ENCODE peak calls at places on chromosomes 2 and 18, in eight cellular contexts. One of them, this sample, is unnamed.

GRCh38 chr2:232134939-232135338 is 173.4 kb downstream of the DIS3L2 start:
- DNase-seq in GM23248: no peak
- DNase-seq in germinal center: no peak
- DNase-seq in hypothalamus: no peak
- DNase-seq in substantia nigra: no peak
- DNase-seq in posterior cingulate gyrus: no peak
- DNase-seq in GM03348: no peak
- DNase-seq in RCC 7860: no peak
- DNase-seq in this sample: no peak

GRCh38 chr2:55880416-55881143 is 43.0 kb downstream of the EFEMP1 start:
- DNase-seq in GM23248: no peak
- DNase-seq in germinal center: no peak
- DNase-seq in hypothalamus: no peak
- DNase-seq in substantia nigra: no peak
- DNase-seq in posterior cingulate gyrus: no peak
- DNase-seq in GM03348: no peak
- DNase-seq in RCC 7860: no peak
- DNase-seq in this sample: no peak

GRCh38 chr2:237631029-237631785 is 3.8 kb downstream of the LRRFIP1 start:
- DNase-seq in GM23248: peak
- DNase-seq in germinal center: no peak
- DNase-seq in hypothalamus: no peak
- DNase-seq in substantia nigra: no peak
- DNase-seq in posterior cingulate gyrus: peak
- DNase-seq in GM03348: no peak
- DNase-seq in RCC 7860: peak
- DNase-seq in this sample: no peak

GRCh38 chr18:48106976-48107781 is 176.7 kb upstream of the SMAD2 start:
- DNase-seq in GM23248: peak
- DNase-seq in germinal center: no peak
- DNase-seq in hypothalamus: no peak
- DNase-seq in substantia nigra: no peak
- DNase-seq in posterior cingulate gyrus: no peak
- DNase-seq in GM03348: no peak
- DNase-seq in RCC 7860: no peak
- DNase-seq in this sample: no peak

GRCh38 chr2:233203060-233203459 is 48.4 kb upstream of the ATG16L1 start:
- DNase-seq in GM23248: no peak
- DNase-seq in germinal center: no peak
- DNase-seq in hypothalamus: no peak
- DNase-seq in substantia nigra: no peak
- DNase-seq in posterior cingulate gyrus: peak
- DNase-seq in GM03348: no peak
- DNase-seq in RCC 7860: no peak
- DNase-seq in this sample: no peak

GRCh38 chr18:832085-832681 is 20.1 kb upstream of the YES1 start:
- DNase-seq in GM23248: no peak
- DNase-seq in germinal center: no peak
- DNase-seq in hypothalamus: no peak
- DNase-seq in substantia nigra: no peak
- DNase-seq in posterior cingulate gyrus: no peak
- DNase-seq in GM03348: no peak
- DNase-seq in RCC 7860: no peak
- DNase-seq in this sample: no peak

GRCh38 chr2:45068643-45069140 is 59.4 kb upstream of the SIX2 start:
- DNase-seq in GM23248: peak
- DNase-seq in germinal center: no peak
- DNase-seq in hypothalamus: no peak
- DNase-seq in substantia nigra: no peak
- DNase-seq in posterior cingulate gyrus: no peak
- DNase-seq in GM03348: no peak
- DNase-seq in RCC 7860: no peak
- DNase-seq in this sample: no peak

GRCh38 chr2:106197878-106198277 is 3.8 kb upstream of the UXS1 start:
- DNase-seq in GM23248: peak
- DNase-seq in germinal center: no peak
- DNase-seq in hypothalamus: no peak
- DNase-seq in substantia nigra: no peak
- DNase-seq in posterior cingulate gyrus: no peak
- DNase-seq in GM03348: peak
- DNase-seq in RCC 7860: peak
- DNase-seq in this sample: peak

GRCh38 chr2:7427293-7428060 is 510.3 kb downstream of the RNF144A start:
- DNase-seq in GM23248: peak
- DNase-seq in germinal center: peak
- DNase-seq in hypothalamus: no peak
- DNase-seq in substantia nigra: no peak
- DNase-seq in posterior cingulate gyrus: no peak
- DNase-seq in GM03348: peak
- DNase-seq in RCC 7860: peak
- DNase-seq in this sample: peak

GRCh38 chr2:101113441-101114267 is 37.5 kb downstream of the TBC1D8 start:
- DNase-seq in GM23248: peak
- DNase-seq in germinal center: no peak
- DNase-seq in hypothalamus: no peak
- DNase-seq in substantia nigra: no peak
- DNase-seq in posterior cingulate gyrus: no peak
- DNase-seq in GM03348: peak
- DNase-seq in RCC 7860: no peak
- DNase-seq in this sample: peak

GRCh38 chr2:32719933-32720716 is 92.3 kb downstream of the TTC27 start:
- DNase-seq in GM23248: no peak
- DNase-seq in germinal center: no peak
- DNase-seq in hypothalamus: no peak
- DNase-seq in substantia nigra: no peak
- DNase-seq in posterior cingulate gyrus: no peak
- DNase-seq in GM03348: no peak
- DNase-seq in RCC 7860: no peak
- DNase-seq in this sample: no peak

GRCh38 chr2:142989276-142990204 is 112.1 kb downstream of the KYNU start:
- DNase-seq in GM23248: peak
- DNase-seq in germinal center: peak
- DNase-seq in hypothalamus: no peak
- DNase-seq in substantia nigra: no peak
- DNase-seq in posterior cingulate gyrus: no peak
- DNase-seq in GM03348: peak
- DNase-seq in RCC 7860: peak
- DNase-seq in this sample: peak

GRCh38 chr2:54409752-54410151 is 46.4 kb upstream of the SPTBN1 start:
- DNase-seq in GM23248: no peak
- DNase-seq in germinal center: no peak
- DNase-seq in hypothalamus: peak
- DNase-seq in substantia nigra: peak
- DNase-seq in posterior cingulate gyrus: peak
- DNase-seq in GM03348: no peak
- DNase-seq in RCC 7860: no peak
- DNase-seq in this sample: no peak

GRCh38 chr18:10439898-10440297 is 14.5 kb upstream of the APCDD1 start:
- DNase-seq in GM23248: no peak
- DNase-seq in germinal center: no peak
- DNase-seq in hypothalamus: no peak
- DNase-seq in substantia nigra: no peak
- DNase-seq in posterior cingulate gyrus: no peak
- DNase-seq in GM03348: no peak
- DNase-seq in RCC 7860: no peak
- DNase-seq in this sample: no peak

GRCh38 chr2:230678451-230678850 is 34.2 kb upstream of the CAB39 start:
- DNase-seq in GM23248: no peak
- DNase-seq in germinal center: no peak
- DNase-seq in hypothalamus: no peak
- DNase-seq in substantia nigra: no peak
- DNase-seq in posterior cingulate gyrus: no peak
- DNase-seq in GM03348: no peak
- DNase-seq in RCC 7860: no peak
- DNase-seq in this sample: no peak

GRCh38 chr2:88069117-88069516 is 1.5 kb downstream of the SMYD1 start:
- DNase-seq in GM23248: no peak
- DNase-seq in germinal center: no peak
- DNase-seq in hypothalamus: no peak
- DNase-seq in substantia nigra: no peak
- DNase-seq in posterior cingulate gyrus: no peak
- DNase-seq in GM03348: no peak
- DNase-seq in RCC 7860: no peak
- DNase-seq in this sample: no peak

GRCh38 chr2:238863231-238863630 is 15.3 kb downstream of the TWIST2 start:
- DNase-seq in GM23248: peak
- DNase-seq in germinal center: no peak
- DNase-seq in hypothalamus: no peak
- DNase-seq in substantia nigra: no peak
- DNase-seq in posterior cingulate gyrus: no peak
- DNase-seq in GM03348: no peak
- DNase-seq in RCC 7860: no peak
- DNase-seq in this sample: peak

GRCh38 chr2:95287336-95287735 is 9.8 kb upstream of the KCNIP3 start:
- DNase-seq in GM23248: no peak
- DNase-seq in germinal center: no peak
- DNase-seq in hypothalamus: no peak
- DNase-seq in substantia nigra: no peak
- DNase-seq in posterior cingulate gyrus: no peak
- DNase-seq in GM03348: no peak
- DNase-seq in RCC 7860: no peak
- DNase-seq in this sample: no peak

GRCh38 chr2:74530239-74531161 is 767 bp downstream of the HTRA2 start:
- DNase-seq in GM23248: peak
- DNase-seq in germinal center: peak
- DNase-seq in hypothalamus: peak
- DNase-seq in substantia nigra: peak
- DNase-seq in posterior cingulate gyrus: peak
- DNase-seq in GM03348: peak
- DNase-seq in RCC 7860: no peak
- DNase-seq in this sample: peak

GRCh38 chr2:240480834-240481623 is 45.6 kb downstream of the GPC1 start:
- DNase-seq in GM23248: no peak
- DNase-seq in germinal center: no peak
- DNase-seq in hypothalamus: no peak
- DNase-seq in substantia nigra: no peak
- DNase-seq in posterior cingulate gyrus: peak
- DNase-seq in GM03348: no peak
- DNase-seq in RCC 7860: no peak
- DNase-seq in this sample: no peak

GRCh38 chr2:215619989-215620388 is 184.1 kb upstream of the FN1 start:
- DNase-seq in GM23248: peak
- DNase-seq in germinal center: no peak
- DNase-seq in hypothalamus: no peak
- DNase-seq in substantia nigra: no peak
- DNase-seq in posterior cingulate gyrus: peak
- DNase-seq in GM03348: no peak
- DNase-seq in RCC 7860: no peak
- DNase-seq in this sample: no peak

GRCh38 chr18:6885992-6886823 is 156.7 kb downstream of the ARHGAP28 start:
- DNase-seq in GM23248: peak
- DNase-seq in germinal center: peak
- DNase-seq in hypothalamus: peak
- DNase-seq in substantia nigra: peak
- DNase-seq in posterior cingulate gyrus: no peak
- DNase-seq in GM03348: peak
- DNase-seq in RCC 7860: peak
- DNase-seq in this sample: peak

GRCh38 chr2:2769481-2770431 is 438.7 kb upstream of the MYT1L start:
- DNase-seq in GM23248: no peak
- DNase-seq in germinal center: no peak
- DNase-seq in hypothalamus: peak
- DNase-seq in substantia nigra: no peak
- DNase-seq in posterior cingulate gyrus: peak
- DNase-seq in GM03348: no peak
- DNase-seq in RCC 7860: no peak
- DNase-seq in this sample: no peak

GRCh38 chr2:75577280-75577679 is 16.5 kb upstream of the EVA1A start:
- DNase-seq in GM23248: no peak
- DNase-seq in germinal center: no peak
- DNase-seq in hypothalamus: no peak
- DNase-seq in substantia nigra: no peak
- DNase-seq in posterior cingulate gyrus: no peak
- DNase-seq in GM03348: no peak
- DNase-seq in RCC 7860: no peak
- DNase-seq in this sample: no peak

GRCh38 chr2:190786404-190787166 is 94.0 kb upstream of the GLS start:
- DNase-seq in GM23248: no peak
- DNase-seq in germinal center: no peak
- DNase-seq in hypothalamus: no peak
- DNase-seq in substantia nigra: no peak
- DNase-seq in posterior cingulate gyrus: no peak
- DNase-seq in GM03348: no peak
- DNase-seq in RCC 7860: no peak
- DNase-seq in this sample: peak

GRCh38 chr2:105597831-105598293 is 146.8 kb upstream of the NCK2 start:
- DNase-seq in GM23248: peak
- DNase-seq in germinal center: no peak
- DNase-seq in hypothalamus: no peak
- DNase-seq in substantia nigra: no peak
- DNase-seq in posterior cingulate gyrus: no peak
- DNase-seq in GM03348: no peak
- DNase-seq in RCC 7860: no peak
- DNase-seq in this sample: no peak

GRCh38 chr2:159677654-159678053 is 34.7 kb upstream of the MARCHF7 start:
- DNase-seq in GM23248: peak
- DNase-seq in germinal center: no peak
- DNase-seq in hypothalamus: no peak
- DNase-seq in substantia nigra: no peak
- DNase-seq in posterior cingulate gyrus: no peak
- DNase-seq in GM03348: peak
- DNase-seq in RCC 7860: no peak
- DNase-seq in this sample: peak

GRCh38 chr2:67514515-67514914 is 117.4 kb downstream of the ETAA1 start:
- DNase-seq in GM23248: peak
- DNase-seq in germinal center: no peak
- DNase-seq in hypothalamus: no peak
- DNase-seq in substantia nigra: no peak
- DNase-seq in posterior cingulate gyrus: no peak
- DNase-seq in GM03348: peak
- DNase-seq in RCC 7860: no peak
- DNase-seq in this sample: peak

GRCh38 chr2:128464456-128464855 is 145.8 kb upstream of the HS6ST1 start:
- DNase-seq in GM23248: no peak
- DNase-seq in germinal center: no peak
- DNase-seq in hypothalamus: no peak
- DNase-seq in substantia nigra: no peak
- DNase-seq in posterior cingulate gyrus: no peak
- DNase-seq in GM03348: no peak
- DNase-seq in RCC 7860: no peak
- DNase-seq in this sample: no peak

GRCh38 chr2:129801575-129801974 is 177.9 kb upstream of the RAB6C start:
- DNase-seq in GM23248: peak
- DNase-seq in germinal center: no peak
- DNase-seq in hypothalamus: no peak
- DNase-seq in substantia nigra: no peak
- DNase-seq in posterior cingulate gyrus: no peak
- DNase-seq in GM03348: no peak
- DNase-seq in RCC 7860: peak
- DNase-seq in this sample: no peak

GRCh38 chr2:174586896-174587295 is 10.7 kb downstream of the WIPF1 start:
- DNase-seq in GM23248: peak
- DNase-seq in germinal center: no peak
- DNase-seq in hypothalamus: no peak
- DNase-seq in substantia nigra: no peak
- DNase-seq in posterior cingulate gyrus: no peak
- DNase-seq in GM03348: no peak
- DNase-seq in RCC 7860: no peak
- DNase-seq in this sample: peak

GRCh38 chr2:236705295-236706114 is 135.9 kb downstream of the ACKR3 start:
- DNase-seq in GM23248: peak
- DNase-seq in germinal center: no peak
- DNase-seq in hypothalamus: no peak
- DNase-seq in substantia nigra: no peak
- DNase-seq in posterior cingulate gyrus: no peak
- DNase-seq in GM03348: peak
- DNase-seq in RCC 7860: peak
- DNase-seq in this sample: no peak